ENCODE peak calls at places on chromosome 21, in four cellular contexts. One of them, this sample, is unnamed.

GRCh38 chr21:45295576-45296365 is 8.1 kb upstream of the POFUT2 start:
- DNase-seq in activated CD4-positive, alpha-beta T cell treated with anti-CD3 and anti-CD28 coated beads, Interleukin-2, amount 50 U/mL, for 1 hour: no peak
- DNase-seq in astrocyte of the spinal cord: peak
- DNase-seq in nucleus accumbens: no peak
- DNase-seq in this sample: no peak

GRCh38 chr21:29834617-29835016 is 105.2 kb downstream of the GRIK1 start:
- DNase-seq in activated CD4-positive, alpha-beta T cell treated with anti-CD3 and anti-CD28 coated beads, Interleukin-2, amount 50 U/mL, for 1 hour: no peak
- DNase-seq in astrocyte of the spinal cord: no peak
- DNase-seq in nucleus accumbens: no peak
- DNase-seq in this sample: no peak

GRCh38 chr21:29192999-29193563 is 62.6 kb downstream of the MAP3K7CL start:
- DNase-seq in activated CD4-positive, alpha-beta T cell treated with anti-CD3 and anti-CD28 coated beads, Interleukin-2, amount 50 U/mL, for 1 hour: no peak
- DNase-seq in astrocyte of the spinal cord: no peak
- DNase-seq in nucleus accumbens: no peak
- DNase-seq in this sample: no peak

GRCh38 chr21:16055012-16055411 is 325.2 kb downstream of the USP25 start:
- DNase-seq in activated CD4-positive, alpha-beta T cell treated with anti-CD3 and anti-CD28 coated beads, Interleukin-2, amount 50 U/mL, for 1 hour: no peak
- DNase-seq in astrocyte of the spinal cord: no peak
- DNase-seq in nucleus accumbens: no peak
- DNase-seq in this sample: no peak

GRCh38 chr21:38171723-38172344 is 85.0 kb upstream of the KCNJ15 start:
- DNase-seq in activated CD4-positive, alpha-beta T cell treated with anti-CD3 and anti-CD28 coated beads, Interleukin-2, amount 50 U/mL, for 1 hour: no peak
- DNase-seq in astrocyte of the spinal cord: peak
- DNase-seq in nucleus accumbens: no peak
- DNase-seq in this sample: no peak

GRCh38 chr21:45323487-45324380 is 36.0 kb upstream of the POFUT2 start:
- DNase-seq in activated CD4-positive, alpha-beta T cell treated with anti-CD3 and anti-CD28 coated beads, Interleukin-2, amount 50 U/mL, for 1 hour: no peak
- DNase-seq in astrocyte of the spinal cord: no peak
- DNase-seq in nucleus accumbens: no peak
- DNase-seq in this sample: no peak

GRCh38 chr21:36848875-36849274 is 117.6 kb downstream of the HLCS start:
- DNase-seq in activated CD4-positive, alpha-beta T cell treated with anti-CD3 and anti-CD28 coated beads, Interleukin-2, amount 50 U/mL, for 1 hour: no peak
- DNase-seq in astrocyte of the spinal cord: no peak
- DNase-seq in nucleus accumbens: no peak
- DNase-seq in this sample: no peak

GRCh38 chr21:41876396-41876795 is 2.7 kb downstream of the PRDM15 start:
- DNase-seq in activated CD4-positive, alpha-beta T cell treated with anti-CD3 and anti-CD28 coated beads, Interleukin-2, amount 50 U/mL, for 1 hour: no peak
- DNase-seq in astrocyte of the spinal cord: no peak
- DNase-seq in nucleus accumbens: no peak
- DNase-seq in this sample: no peak

GRCh38 chr21:42465008-42465878 is 30.8 kb downstream of the RSPH1 start:
- DNase-seq in activated CD4-positive, alpha-beta T cell treated with anti-CD3 and anti-CD28 coated beads, Interleukin-2, amount 50 U/mL, for 1 hour: no peak
- DNase-seq in astrocyte of the spinal cord: peak
- DNase-seq in nucleus accumbens: no peak
- DNase-seq in this sample: no peak

GRCh38 chr21:43851593-43851992 is 13.4 kb upstream of the AGPAT3 start:
- DNase-seq in activated CD4-positive, alpha-beta T cell treated with anti-CD3 and anti-CD28 coated beads, Interleukin-2, amount 50 U/mL, for 1 hour: no peak
- DNase-seq in astrocyte of the spinal cord: no peak
- DNase-seq in nucleus accumbens: no peak
- DNase-seq in this sample: no peak

This sample was measured in activated CD8-positive, alpha-beta T cell treated with anti-CD3 and anti-CD28 coated beads, Interleukin-2, amount 10 ng/mL, durations not matched to agents 7 days and 5 days.